ENCODE peak calls at places on chromosomes 2 and 18, in six cellular contexts. G, C, S, L, R and A are unnamed samples. For H3K36me3 and H3K27me3, the result is how much of the 10 kb centered on the place peaks cover.

GRCh38 chr2:73983322-73984202 is 1.1 kb upstream of the TET3 start:
- DNase-seq in G (peak), C (peak), S (peak), L (no peak), R (no peak), A (peak)

GRCh38 chr2:28717339-28717758 is 34.3 kb upstream of the PPP1CB start:
- DNase-seq in G (peak), C (no peak), S (peak), L (peak), R (no peak), A (no peak)

GRCh38 chr2:72993147-72993546 is 75.8 kb downstream of the EMX1 start:
- DNase-seq in G (no peak), C (peak), S (peak), L (peak), R (peak), A (peak)

GRCh38 chr2:234754126-234754525 is 197.7 kb upstream of the SH3BP4 start:
- DNase-seq in G (no peak), C (no peak), S (no peak), L (no peak), R (no peak), A (no peak)

GRCh38 chr2:193679850-193680249 is 1485.1 kb upstream of the TMEFF2 start:
- DNase-seq in G (no peak), C (no peak), S (no peak), L (no peak), R (no peak), A (peak)

GRCh38 chr2:127425540-127426490 is 7.6 kb downstream of the PROC start:
- DNase-seq in G (no peak), C (no peak), S (no peak), L (no peak), R (no peak), A (no peak)

GRCh38 chr2:152718909-152719645 is 657 bp downstream of the ARL6IP6 start:
- DNase-seq in G (peak), C (peak), S (no peak), L (no peak), R (no peak), A (peak)

GRCh38 chr2:110747522-110748488 is 15.4 kb downstream of the ACOXL start:
- DNase-seq in G (no peak), C (no peak), S (no peak), L (no peak), R (no peak), A (no peak)

GRCh38 chr2:42924436-42924897 is 132.1 kb upstream of the HAAO start:
- DNase-seq in G (no peak), C (no peak), S (no peak), L (no peak), R (no peak), A (no peak)

GRCh38 chr2:88599527-88599926 is 27.7 kb downstream of the EIF2AK3 start:
- DNase-seq in G (no peak), C (no peak), S (no peak), L (no peak), R (no peak), A (no peak)

GRCh38 chr2:88597168-88597567 is 30.1 kb downstream of the EIF2AK3 start:
- DNase-seq in G (no peak), C (no peak), S (no peak), L (no peak), R (no peak), A (no peak)

GRCh38 chr2:88601302-88601701 is 26.0 kb downstream of the EIF2AK3 start:
- DNase-seq in G (no peak), C (no peak), S (no peak), L (no peak), R (no peak), A (no peak)

GRCh38 chr2:88602022-88602421 is 25.2 kb downstream of the EIF2AK3 start:
- DNase-seq in G (no peak), C (no peak), S (no peak), L (no peak), R (no peak), A (no peak)

GRCh38 chr2:88600038-88600465 is 27.2 kb downstream of the EIF2AK3 start:
- DNase-seq in G (peak), C (peak), S (peak), L (no peak), R (peak), A (peak)
- H3K4me3 ChIP-seq in G (no peak), C (no peak), S (no peak), L (no peak), R (no peak), A (no peak)

GRCh38 chr2:233468047-233468745 is 98.4 kb downstream of the USP40 start:
- DNase-seq in G (no peak), C (no peak), S (no peak), L (peak), R (no peak), A (no peak)

GRCh38 chr2:233469261-233470006 is 97.1 kb downstream of the USP40 start:
- DNase-seq in G (peak), C (no peak), S (no peak), L (peak), R (no peak), A (no peak)

GRCh38 chr2:233470007-233470687 is 96.4 kb downstream of the USP40 start:
- DNase-seq in G (peak), C (no peak), S (no peak), L (peak), R (no peak), A (no peak)

GRCh38 chr2:233466991-233467603 is 99.5 kb downstream of the USP40 start:
- DNase-seq in G (peak), C (no peak), S (no peak), L (peak), R (no peak), A (no peak)

GRCh38 chr2:233468746-233469110 is 97.9 kb downstream of the USP40 start:
- DNase-seq in G (no peak), C (no peak), S (no peak), L (peak), R (no peak), A (no peak)
- H3K36me3 ChIP-seq in G (under half), C (under half), S (under half), L (under half), R (half or more), A (under half)

GRCh38 chr18:45497595-45498269 is 117.5 kb upstream of the SLC14A2 start:
- DNase-seq in G (no peak), C (no peak), S (no peak), L (no peak), R (no peak), A (no peak)
- H3K27me3 ChIP-seq in G (under half), C (under half), S (under half), L (under half), R (under half), A (under half)

GRCh38 chr2:201259216-201259615 is 1.1 kb upstream of the CASP8 start:
- DNase-seq in G (no peak), C (no peak), S (no peak), L (no peak), R (no peak), A (no peak)

GRCh38 chr2:201258666-201258999 is 1.7 kb upstream of the CASP8 start:
- DNase-seq in G (no peak), C (peak), S (no peak), L (no peak), R (no peak), A (peak)

GRCh38 chr2:201261911-201262310 is 1.6 kb downstream of the CASP8 start:
- DNase-seq in G (no peak), C (no peak), S (no peak), L (no peak), R (no peak), A (no peak)

GRCh38 chr2:201261471-201261870 is 1.1 kb downstream of the CASP8 start:
- DNase-seq in G (peak), C (no peak), S (no peak), L (no peak), R (peak), A (no peak)

DNA sequence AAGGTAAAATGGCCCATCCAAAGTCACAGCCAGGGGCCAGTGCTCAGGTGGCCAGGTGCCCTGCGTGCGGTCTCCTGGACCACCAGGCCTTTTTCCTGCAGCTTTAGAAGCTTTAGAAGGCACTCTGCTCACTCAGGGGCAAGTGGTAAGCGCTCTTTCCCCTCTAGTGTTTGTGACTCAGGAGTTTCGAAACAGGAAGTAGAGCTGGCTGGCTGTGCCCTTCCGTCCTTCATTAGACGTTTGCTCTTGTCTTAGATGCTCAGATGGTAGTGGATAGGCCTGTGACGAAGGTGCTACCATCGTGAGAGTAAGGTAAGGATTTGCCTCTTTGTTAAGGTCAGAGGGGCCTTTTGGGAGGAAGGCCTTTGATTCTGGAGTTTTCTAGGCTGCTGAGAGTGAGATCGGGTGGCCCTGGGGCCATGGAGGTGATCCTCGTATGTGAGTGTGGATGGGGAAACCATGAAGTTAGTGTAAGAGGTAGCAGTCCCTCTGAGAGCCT is at the start of gene CASP8:
- DNase-seq in G (peak), C (no peak), S (no peak), L (no peak), R (peak), A (no peak)
- H3K4me3 ChIP-seq in G (peak), C (no peak), S (no peak), L (peak), R (peak), A (no peak)

GRCh38 chr2:47043142-47043890 is 111.8 kb downstream of the STPG4 start:
- DNase-seq in G (peak), C (no peak), S (peak), L (peak), R (no peak), A (peak)

GRCh38 chr2:47049502-47049901 is 105.6 kb downstream of the STPG4 start:
- DNase-seq in G (no peak), C (no peak), S (no peak), L (no peak), R (no peak), A (peak)

GRCh38 chr2:47043891-47044239 is 111.2 kb downstream of the STPG4 start:
- DNase-seq in G (no peak), C (no peak), S (no peak), L (no peak), R (no peak), A (peak)

GRCh38 chr2:47048801-47049480 is 106.2 kb downstream of the STPG4 start:
- DNase-seq in G (no peak), C (peak), S (no peak), L (no peak), R (no peak), A (peak)

DNA sequence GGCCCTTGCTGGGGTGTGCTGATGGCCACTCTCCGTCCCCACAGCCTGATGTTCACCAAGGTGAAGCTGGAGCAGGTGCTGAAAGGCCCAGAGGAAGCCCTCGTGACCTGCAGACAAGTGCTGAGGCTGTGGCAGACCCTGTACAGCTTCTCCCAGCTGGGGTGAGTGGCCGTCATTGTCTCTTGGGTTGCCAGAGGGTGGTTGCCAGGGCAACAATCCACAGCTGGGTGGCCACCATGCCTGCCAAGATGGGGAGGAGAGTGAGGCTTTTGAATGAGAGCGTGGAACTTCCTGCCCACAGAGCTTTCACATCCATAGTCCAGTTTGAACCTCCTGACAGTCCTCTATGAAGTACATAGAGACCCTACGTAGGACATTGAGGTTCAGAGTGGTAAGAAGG is 108.8 kb downstream of the STPG4 start:
- DNase-seq in G (no peak), C (peak), S (no peak), L (no peak), R (no peak), A (no peak)
- H3K36me3 ChIP-seq in G (under half), C (under half), S (under half), L (under half), R (half or more), A (under half)

GRCh38 chr2:106537047-106537446 is 49.9 kb downstream of the CD8B2 start:
- DNase-seq in G (no peak), C (no peak), S (no peak), L (no peak), R (no peak), A (no peak)
- H3K27me3 ChIP-seq in G (under half), C (under half), S (under half), L (under half), R (under half), A (under half)

DNA sequence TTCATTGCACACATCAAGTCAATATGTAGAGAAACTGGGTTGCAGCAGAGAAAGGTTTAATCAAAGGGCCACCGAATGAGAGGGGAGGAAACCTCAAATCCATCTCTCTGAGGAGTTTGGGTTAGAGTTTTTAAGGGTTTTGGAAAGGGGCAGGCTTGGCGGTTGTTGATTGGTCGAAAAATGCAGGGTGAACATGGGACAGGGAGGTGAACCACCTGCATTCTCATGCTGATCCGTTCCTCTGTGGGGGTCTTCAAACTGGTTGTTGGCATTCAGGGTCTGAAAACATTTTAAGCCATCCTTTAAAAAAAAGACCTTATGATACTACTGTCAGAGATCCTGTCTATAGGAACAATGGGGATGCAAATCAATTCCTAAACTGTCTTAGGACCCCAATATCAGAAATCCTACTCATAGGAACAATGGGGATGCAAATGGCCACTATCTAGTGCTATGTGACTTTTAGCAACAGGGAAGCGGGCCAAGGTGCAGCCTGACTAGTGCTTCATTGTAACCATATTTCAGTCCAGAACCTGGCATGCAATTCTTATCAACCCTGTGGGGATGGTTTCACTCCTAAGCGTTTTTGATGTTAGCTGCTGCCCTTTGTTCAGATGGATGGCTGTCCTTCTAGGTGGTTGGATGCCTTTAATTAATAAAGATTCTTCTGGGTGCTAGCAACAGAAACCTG is 120.1 kb upstream of the MGAT5 start:
- DNase-seq in G (no peak), C (no peak), S (no peak), L (no peak), R (no peak), A (peak)
- H3K4me3 ChIP-seq in G (no peak), C (no peak), S (no peak), L (no peak), R (no peak), A (no peak)

DNA sequence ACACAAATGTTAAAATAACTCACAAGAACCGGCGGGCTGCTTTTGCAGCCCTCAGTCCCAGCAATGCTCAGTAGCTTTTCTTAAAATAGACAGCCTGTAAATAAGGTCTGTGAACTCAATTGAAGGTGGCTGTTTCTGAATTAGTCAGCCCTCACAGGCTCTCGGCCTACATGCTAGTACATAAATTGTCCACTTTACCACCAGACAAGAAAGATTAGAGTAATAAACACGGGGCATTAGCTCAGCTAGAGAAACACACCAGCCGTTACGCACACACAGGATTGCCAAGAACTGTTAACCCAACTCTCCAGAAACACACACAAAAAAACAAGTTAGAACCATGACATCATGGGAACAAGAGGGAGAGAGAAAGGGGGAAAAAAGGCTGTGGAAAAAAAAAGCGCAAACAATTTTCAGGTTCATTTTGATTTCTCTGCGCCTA is 89.2 kb downstream of the ZEB2 start:
- DNase-seq in G (no peak), C (no peak), S (no peak), L (peak), R (no peak), A (no peak)
- H3K36me3 ChIP-seq in G (under half), C (under half), S (under half), L (under half), R (under half), A (under half)